ENCODE peak calls at places on chromosomes 4 and X, in four cellular contexts. U is EH, P is NAMALWA, R is left colon. O is an unnamed sample.

GRCh38 chr4:2930135-2930805 is 32.9 kb downstream of the NOP14 start:
- DNase-seq in P (no peak), U (no peak), R (no peak), O (no peak)

GRCh38 chr4:124253080-124253479 is 459.5 kb downstream of the ANKRD50 start:
- DNase-seq in U (no peak), P (no peak), R (no peak), O (no peak)

GRCh38 chr4:1349359-1350168 is 2.6 kb downstream of the UVSSA start:
- DNase-seq in R (no peak), P (no peak), U (no peak), O (no peak)

GRCh38 chr4:131450572-131451209 is 1698.4 kb upstream of the PCDH10 start:
- DNase-seq in P (no peak), U (no peak), R (no peak), O (no peak)

GRCh38 chrX:50469206-50469605 is 1.4 kb downstream of the DGKK start:
- DNase-seq in P (no peak), R (no peak), U (no peak), O (no peak)

GRCh38 chr4:37082912-37083311 is 161.6 kb upstream of the NWD2 start:
- DNase-seq in P (no peak), U (no peak), R (no peak), O (no peak)

GRCh38 chr4:179595671-179596410 is 2153.6 kb upstream of the AGA start:
- DNase-seq in P (no peak), U (no peak), R (no peak), O (no peak)

GRCh38 chr4:53119685-53120084 is 246.2 kb downstream of the SCFD2 start:
- DNase-seq in P (no peak), R (no peak), U (peak), O (no peak)

GRCh38 chrX:41389311-41389888 is 55.4 kb downstream of the DDX3X start:
- DNase-seq in P (no peak), U (no peak), R (peak), O (no peak)

GRCh38 chr4:12928751-12929150 is 555.4 kb downstream of the RAB28 start:
- DNase-seq in R (no peak), P (no peak), U (no peak), O (no peak)

GRCh38 chr4:150237110-150237852 is 159.0 kb downstream of the DCLK2 start:
- DNase-seq in P (no peak), R (no peak), U (peak), O (no peak)

GRCh38 chr4:111930658-111931057 is 214.6 kb upstream of the FAM241A start:
- DNase-seq in R (no peak), P (peak), U (no peak), O (no peak)